ENCODE peak calls at places on chromosome 14, in four cellular contexts. D, S, Q and W are unnamed samples. For H3K4me1, the result is how much of the 10 kb centered on the place peaks cover.

GRCh38 chr14:53715390-53715730 is 241.3 kb downstream of the BMP4 start:
- DNase-seq in Q (no peak), S (no peak), D (peak), W (no peak)

GRCh38 chr14:55191881-55192616 is 664 bp upstream of the DLGAP5 start:
- DNase-seq in Q (no peak), S (no peak), D (no peak), W (no peak)

GRCh38 chr14:76891436-76891835 is 65.2 kb downstream of the LRRC74A start:
- DNase-seq in S (no peak), D (no peak), Q (no peak), W (no peak)

GRCh38 chr14:96065661-96066459 is 26.7 kb downstream of the C14orf132 start:
- DNase-seq in S (no peak), Q (peak), D (no peak), W (no peak)

GRCh38 chr14:61472025-61472672 is 150.8 kb downstream of the PRKCH start:
- DNase-seq in D (peak), S (no peak), Q (no peak), W (no peak)

GRCh38 chr14:44029933-44030332 is 477.1 kb downstream of the FSCB start:
- DNase-seq in S (no peak), Q (no peak), D (no peak), W (no peak)

GRCh38 chr14:105146976-105147700 is 21.4 kb downstream of the JAG2 start:
- DNase-seq in Q (no peak), D (no peak), S (no peak), W (peak)

GRCh38 chr14:22536853-22537338 is 52.1 kb downstream of the DAD1 start:
- DNase-seq in Q (peak), D (peak), S (no peak), W (no peak)

GRCh38 chr14:50117456-50117855 is 1.1 kb upstream of the VCPKMT start:
- DNase-seq in S (no peak), D (no peak), Q (no peak), W (no peak)

GRCh38 chr14:105439710-105440553 is 20.3 kb downstream of the MTA1 start:
- DNase-seq in S (no peak), Q (no peak), D (no peak), W (no peak)

GRCh38 chr14:63508033-63508432 is 35.1 kb downstream of the PPP2R5E start:
- DNase-seq in D (no peak), Q (peak), S (no peak), W (no peak)

GRCh38 chr14:103292426-103293374 is 41.3 kb upstream of the EIF5 start:
- DNase-seq in D (peak), S (no peak), Q (peak), W (peak)

GRCh38 chr14:76386922-76387782 is 11.2 kb downstream of the ESRRB start:
- DNase-seq in S (peak), Q (peak), D (peak), W (peak)

GRCh38 chr14:101073598-101073965 is 170.1 kb upstream of the RTL1 start:
- DNase-seq in Q (no peak), D (no peak), S (no peak), W (no peak)

GRCh38 chr14:102078840-102079699 is 7.8 kb downstream of the HSP90AA1 start:
- DNase-seq in D (no peak), S (no peak), Q (no peak), W (no peak)
- H4K5ac ChIP-seq in D (no peak), S (no peak), Q (no peak), W (no peak)

DNA sequence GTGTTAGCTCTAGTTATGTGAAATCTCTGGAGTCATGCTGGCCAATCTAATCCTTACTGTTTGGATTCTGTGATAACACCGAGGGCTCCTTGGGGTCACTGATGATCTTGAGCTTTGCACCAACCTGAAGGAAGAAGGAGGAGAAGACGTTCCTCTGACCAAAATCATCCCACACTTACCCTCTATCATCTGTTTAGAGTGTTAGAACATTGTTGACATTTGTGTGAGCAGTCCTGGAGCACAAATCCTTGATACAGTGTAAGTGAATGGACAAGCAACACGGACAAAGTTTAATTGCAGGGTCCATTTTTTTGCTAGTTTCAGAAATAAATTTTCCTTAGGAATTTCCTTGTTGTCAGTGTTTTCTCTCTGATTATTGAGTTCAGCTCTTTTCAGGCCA is 181.7 kb downstream of the AKAP6 start:
- DNase-seq in Q (no peak), S (no peak), D (no peak), W (no peak)
- H3K4me1 ChIP-seq in Q (under half), S (under half), D (under half), W (under half)

GRCh38 chr14:70789361-70789760 is 20.0 kb downstream of the MAP3K9 start:
- DNase-seq in S (no peak), D (peak), Q (no peak), W (no peak)
- H4K5ac ChIP-seq in S (no peak), D (no peak), Q (no peak), W (no peak)

DNA sequence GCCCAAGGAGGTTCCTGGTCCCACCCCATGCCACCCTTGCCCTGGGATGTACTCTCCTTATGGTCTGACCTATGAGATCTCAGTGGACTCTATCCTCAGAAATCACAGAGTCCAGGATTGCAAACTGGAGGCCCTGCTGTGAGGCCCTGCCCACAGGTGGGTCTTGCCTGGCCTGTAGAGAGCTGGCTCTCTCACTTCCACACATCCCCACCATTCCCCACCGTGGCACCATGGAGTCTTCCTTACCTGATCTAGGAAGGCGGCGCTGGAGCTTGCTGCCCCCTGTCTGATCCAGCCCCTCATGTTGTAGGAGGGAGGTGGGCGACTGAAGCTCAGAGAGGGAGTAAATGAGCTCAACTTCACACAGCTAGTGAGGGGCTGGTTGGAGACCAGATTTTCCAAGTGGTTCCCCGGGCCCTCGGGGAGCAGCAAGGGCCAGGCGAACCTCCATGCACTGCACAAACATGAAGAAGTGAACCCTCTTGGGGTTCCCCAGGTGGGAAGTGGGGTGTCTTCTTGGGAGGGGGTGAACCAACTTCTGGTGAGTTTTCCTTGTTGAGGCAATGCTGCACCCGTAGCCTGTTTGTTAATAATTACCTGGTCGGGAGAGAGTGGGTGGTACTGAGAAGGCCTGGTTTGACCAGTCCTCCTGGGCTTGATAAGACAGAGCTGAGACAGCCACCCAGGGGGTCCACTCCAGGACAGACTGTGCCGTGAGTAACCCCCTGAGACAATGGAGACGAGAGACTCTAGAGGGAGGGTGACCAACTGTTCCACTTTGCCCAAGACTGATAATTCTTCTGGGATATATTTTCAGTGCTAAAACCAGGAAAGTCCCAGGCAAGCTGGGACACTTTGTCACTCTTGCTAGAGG is at the start of gene SERPINA4:
- DNase-seq in Q (no peak), S (no peak), D (no peak), W (no peak)
- H3K4me1 ChIP-seq in Q (under half), S (under half), D (under half), W (under half)

DNA sequence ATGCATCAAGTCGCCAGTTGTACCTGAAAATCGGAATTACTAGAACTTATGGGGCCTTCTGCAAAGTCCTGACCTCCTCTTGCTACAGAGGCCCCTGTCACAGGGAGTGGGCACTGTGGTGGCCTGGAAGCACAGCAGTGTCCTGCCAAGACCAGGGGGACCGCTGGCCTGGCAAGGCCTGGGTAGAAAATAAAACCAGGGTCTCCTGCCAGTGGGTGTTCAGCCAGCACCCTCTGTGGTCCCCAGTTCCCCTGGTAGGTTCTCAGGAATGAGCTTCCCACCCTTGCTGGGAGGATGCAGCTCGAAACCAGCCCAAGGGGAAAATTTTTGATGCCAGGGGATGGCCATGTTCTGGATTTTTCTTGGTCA is 43.9 kb downstream of the RIN3 start:
- DNase-seq in D (no peak), S (no peak), Q (no peak), W (no peak)
- H4K5ac ChIP-seq in D (no peak), S (no peak), Q (no peak), W (no peak)

GRCh38 chr14:93048843-93049242 is 66.9 kb downstream of the ITPK1 start:
- DNase-seq in D (no peak), Q (no peak), S (no peak), W (no peak)
- H3K4me1 ChIP-seq in D (under half), Q (under half), S (half or more), W (under half)

DNA sequence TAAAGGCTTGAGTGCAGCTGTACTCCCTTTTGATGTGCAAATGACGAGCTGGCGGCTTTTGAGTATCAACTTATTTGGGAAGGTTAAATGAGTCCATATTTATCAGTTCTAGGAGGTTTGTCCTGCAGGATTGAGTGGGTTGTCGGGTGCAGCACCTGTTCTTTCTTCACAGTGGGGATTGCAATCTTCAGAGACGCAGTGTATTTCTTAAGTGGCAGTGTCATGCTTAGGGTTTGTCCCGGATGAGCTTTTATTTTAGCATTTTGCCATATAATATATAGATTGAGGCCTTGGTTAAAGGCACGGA is 1.2 kb downstream of the FUT8 start:
- DNase-seq in Q (no peak), D (no peak), S (no peak), W (no peak)
- H4K5ac ChIP-seq in Q (no peak), D (no peak), S (no peak), W (no peak)

DNA sequence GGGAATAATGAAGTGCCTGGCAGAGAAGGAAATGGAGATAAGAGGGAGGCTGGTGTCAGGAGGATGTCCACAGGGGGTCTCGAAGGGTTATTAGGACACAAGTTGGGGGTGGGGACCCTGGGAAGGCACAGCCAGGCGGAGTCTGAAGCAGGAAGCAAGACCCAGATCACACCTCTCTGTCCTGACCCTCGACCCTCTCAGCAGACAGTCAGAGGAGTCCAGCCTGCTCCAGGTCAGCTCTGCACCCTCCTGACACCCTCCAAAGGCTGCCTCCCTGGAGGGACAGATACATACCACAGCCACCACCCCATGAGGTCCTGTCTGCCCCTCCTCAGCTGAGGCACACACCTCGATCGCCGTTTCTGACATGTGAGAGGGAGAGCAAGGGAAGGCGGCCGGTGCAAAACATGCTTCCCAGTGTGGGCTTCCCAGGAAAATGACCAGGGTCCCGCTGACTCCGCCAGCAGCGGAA is 9.0 kb downstream of the BCL11B start:
- DNase-seq in Q (peak), D (no peak), S (no peak), W (no peak)
- H3K4me1 ChIP-seq in Q (under half), D (under half), S (under half), W (under half)